ENCODE peak calls at places on chromosomes 16 and 17, in ten cellular contexts. I is heart right ventricle, M is colonic mucosa, F is AG10803, R is GM13977, B is lung, K is foreskin fibroblast, N is type B pancreatic cell, T is choroid plexus epithelial cell, X is body of pancreas. Q is an unnamed sample.

GRCh38 chr17:31740611-31741082 is 118.4 kb downstream of the COPRS start:
- DNase-seq in I (no peak), M (no peak), F (peak), R (no peak), B (no peak), K (peak), N (no peak), T (peak), X (no peak), Q (no peak)

GRCh38 chr17:73575470-73576235 is 68.6 kb downstream of the SDK2 start:
- DNase-seq in I (no peak), M (no peak), F (no peak), R (no peak), B (no peak), K (no peak), N (no peak), T (no peak), X (no peak), Q (no peak)

GRCh38 chr17:69809331-69809730 is 265.7 kb upstream of the KCNJ16 start:
- DNase-seq in I (no peak), M (no peak), F (no peak), R (no peak), B (no peak), K (no peak), N (no peak), T (peak), X (no peak), Q (no peak)

GRCh38 chr16:76639685-76640289 is 362.6 kb downstream of the CNTNAP4 start:
- DNase-seq in I (no peak), M (peak), F (no peak), R (no peak), B (no peak), K (no peak), N (no peak), T (no peak), X (peak), Q (no peak)

GRCh38 chr16:83797013-83797412 is 10.8 kb upstream of the HSBP1 start:
- DNase-seq in I (no peak), M (no peak), F (no peak), R (no peak), B (no peak), K (no peak), N (no peak), T (no peak), X (no peak), Q (no peak)

GRCh38 chr16:85446846-85447656 is 166.1 kb upstream of the GSE1 start:
- DNase-seq in I (no peak), M (no peak), F (no peak), R (peak), B (no peak), K (no peak), N (no peak), T (no peak), X (peak), Q (peak)

GRCh38 chr17:1144139-1144538 is 35.6 kb downstream of the ABR start:
- DNase-seq in I (no peak), M (no peak), F (no peak), R (no peak), B (no peak), K (no peak), N (no peak), T (no peak), X (no peak), Q (no peak)

GRCh38 chr17:39599006-39599664 is 8.6 kb downstream of the NEUROD2 start:
- DNase-seq in I (no peak), M (no peak), F (no peak), R (no peak), B (no peak), K (no peak), N (no peak), T (no peak), X (no peak), Q (no peak)

GRCh38 chr16:26649646-26650045 is 417.1 kb upstream of the C16orf82 start:
- DNase-seq in I (no peak), M (no peak), F (no peak), R (no peak), B (no peak), K (no peak), N (no peak), T (no peak), X (no peak), Q (no peak)

GRCh38 chr17:47720754-47721533 is 12.1 kb upstream of the TBX21 start:
- DNase-seq in I (no peak), M (no peak), F (peak), R (peak), B (no peak), K (no peak), N (no peak), T (no peak), X (no peak), Q (peak)

GRCh38 chr16:28189237-28189636 is 22.5 kb downstream of the XPO6 start:
- DNase-seq in I (no peak), M (peak), F (no peak), R (no peak), B (no peak), K (no peak), N (no peak), T (peak), X (no peak), Q (no peak)

GRCh38 chr16:50451951-50452508 is 83.2 kb upstream of the BRD7 start:
- DNase-seq in I (no peak), M (no peak), F (no peak), R (no peak), B (no peak), K (no peak), N (no peak), T (no peak), X (no peak), Q (no peak)

GRCh38 chr17:2089021-2089422 is 34.1 kb downstream of the HIC1 start:
- DNase-seq in I (no peak), M (no peak), F (peak), R (no peak), B (no peak), K (no peak), N (no peak), T (peak), X (no peak), Q (no peak)

GRCh38 chr16:70298988-70299938 is at the start of gene DDX19B:
- DNase-seq in I (peak), M (peak), F (peak), R (peak), B (peak), K (peak), N (no peak), T (peak), X (peak), Q (peak)

GRCh38 chr16:11052080-11052808 is 107.9 kb downstream of the CLEC16A start:
- DNase-seq in I (no peak), M (no peak), F (no peak), R (peak), B (no peak), K (no peak), N (no peak), T (no peak), X (no peak), Q (peak)
- TF ChIP-seq CTCF in I (no peak), M (no peak), F (no peak), R (no peak), B (no peak), K (no peak), N (no peak), T (no peak), X (no peak), Q (no peak)

GRCh38 chr17:4908711-4909496 is 6.0 kb upstream of the CHRNE start:
- DNase-seq in I (peak), M (peak), F (peak), R (peak), B (peak), K (peak), N (peak), T (peak), X (peak), Q (peak)
- TF ChIP-seq CTCF in I (peak), M (peak), F (peak), R (peak), B (peak), K (peak), N (peak), T (peak), X (peak), Q (peak)

DNA sequence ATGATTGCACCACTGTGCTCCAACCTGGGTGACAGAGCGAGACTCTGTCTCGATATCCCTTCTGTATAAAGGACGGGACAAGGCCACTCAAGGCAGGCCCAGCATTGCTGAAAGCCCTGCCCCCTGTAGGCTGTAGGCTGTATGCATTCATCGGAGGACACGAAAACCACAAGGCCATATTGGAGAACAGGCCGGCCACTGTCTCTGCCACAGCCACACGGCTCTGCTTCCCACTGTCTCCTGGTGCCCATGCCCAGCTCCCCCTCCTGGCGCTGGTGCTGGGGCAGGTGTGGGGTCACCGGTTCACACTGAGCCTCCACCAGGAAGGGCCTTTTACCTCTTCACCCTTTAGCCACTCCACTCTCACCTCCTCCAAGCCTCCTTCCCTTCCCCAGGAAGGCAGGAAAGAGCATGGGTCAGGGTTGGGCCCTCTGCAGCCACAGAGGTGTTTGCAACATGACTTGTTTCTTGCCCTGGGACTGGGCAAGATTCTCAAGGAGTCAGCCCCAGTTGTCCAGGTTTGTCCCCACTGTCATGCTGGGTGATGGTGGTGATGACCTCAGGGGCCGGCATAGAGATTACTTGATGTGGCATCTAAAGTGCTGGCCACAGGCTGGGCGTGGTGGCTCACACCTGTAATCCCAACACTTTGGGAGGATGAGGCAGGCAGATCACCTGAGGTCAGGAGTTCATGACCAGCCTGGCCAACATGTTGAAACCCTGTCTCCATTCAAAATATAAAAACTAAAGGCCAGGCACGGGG is 5.3 kb upstream of the NTN3 start:
- DNase-seq in I (no peak), M (no peak), F (no peak), R (no peak), B (no peak), K (no peak), N (no peak), T (no peak), X (no peak), Q (no peak)
- TF ChIP-seq CTCF in I (no peak), M (no peak), F (peak), R (peak), B (no peak), K (peak), N (peak), T (peak), X (no peak), Q (no peak)

GRCh38 chr17:30236807-30237206 is 1.3 kb upstream of the SLC6A4 start:
- DNase-seq in I (peak), M (peak), F (peak), R (peak), B (peak), K (no peak), N (no peak), T (peak), X (peak), Q (peak)
- TF ChIP-seq CTCF in I (peak), M (no peak), F (peak), R (peak), B (no peak), K (no peak), N (peak), T (peak), X (peak), Q (peak)

DNA sequence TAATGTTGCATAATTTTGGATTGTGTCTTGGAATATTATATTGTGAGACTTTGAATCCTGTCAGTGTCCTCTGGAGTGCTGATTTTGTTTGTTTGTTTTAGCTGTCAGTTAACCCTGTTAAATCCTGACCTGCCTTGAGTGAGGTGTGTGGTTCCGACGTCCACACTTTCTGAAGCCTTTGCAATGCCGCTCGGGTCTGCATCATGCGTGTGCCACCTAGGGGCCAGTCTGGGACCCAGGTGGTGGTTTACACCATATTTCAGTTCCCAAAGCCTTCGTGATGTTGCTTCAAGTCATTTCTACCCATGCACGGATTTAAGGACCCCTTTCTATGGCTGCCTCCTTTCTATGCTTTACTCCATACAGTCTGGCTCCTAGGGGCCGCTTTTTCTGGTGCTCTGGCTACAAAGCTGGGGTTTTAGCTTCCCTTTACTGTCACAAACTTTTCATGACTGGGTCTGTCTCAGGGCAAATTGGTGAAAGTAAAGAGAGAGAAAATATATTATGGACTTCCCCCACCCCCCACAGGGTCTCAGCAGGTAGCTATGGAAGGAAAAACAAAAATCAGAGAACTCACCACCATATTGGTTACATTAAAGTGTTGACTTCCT is 11.4 kb upstream of the OR4D1 start:
- DNase-seq in I (no peak), M (no peak), F (no peak), R (no peak), B (no peak), K (no peak), N (no peak), T (peak), X (no peak), Q (no peak)
- TF ChIP-seq CTCF in I (peak), M (no peak), F (peak), R (no peak), B (no peak), K (peak), N (peak), T (peak), X (peak), Q (no peak)

GRCh38 chr17:36647598-36647997 is 46.2 kb downstream of the MRM1 start:
- DNase-seq in I (no peak), M (no peak), F (no peak), R (no peak), B (no peak), K (no peak), N (no peak), T (no peak), X (no peak), Q (no peak)
- TF ChIP-seq CTCF in I (no peak), M (no peak), F (no peak), R (no peak), B (no peak), K (no peak), N (no peak), T (peak), X (no peak), Q (no peak)

DNA sequence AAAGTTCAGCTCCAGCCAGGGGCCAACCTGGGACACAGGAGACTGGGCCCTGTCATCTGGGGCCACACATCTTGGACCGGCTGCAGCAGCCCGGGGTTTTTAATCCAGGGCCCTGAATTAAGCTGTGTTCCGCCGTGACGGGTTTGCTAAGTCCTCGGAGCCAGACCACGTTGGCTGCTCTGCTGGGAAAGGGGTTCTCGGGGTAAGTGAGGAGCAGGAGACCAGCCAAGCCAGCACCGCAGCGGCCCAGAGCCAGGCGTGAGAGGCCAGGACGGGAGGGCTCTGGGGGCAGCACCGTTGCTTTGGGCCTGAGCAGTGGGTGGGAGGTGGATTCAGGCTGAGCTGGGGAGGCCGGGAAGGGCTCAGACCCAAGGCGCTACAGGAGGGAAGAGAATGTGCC is 31.3 kb upstream of the CBX4 start:
- DNase-seq in I (no peak), M (no peak), F (no peak), R (no peak), B (no peak), K (no peak), N (no peak), T (no peak), X (no peak), Q (no peak)
- TF ChIP-seq CTCF in I (no peak), M (no peak), F (no peak), R (no peak), B (no peak), K (no peak), N (no peak), T (no peak), X (no peak), Q (no peak)